ENCODE peak calls at places on chromosomes 5 and 9, in eight cellular contexts. Y is cardiac muscle cell, I is Peyer's patch, A is adrenal gland, X is K562, C is HCT116, P is ovary, K is osteoblast. V is an unnamed sample.

GRCh38 chr9:2838984-2839367 is 4.9 kb downstream of the PUM3 start:
- DNase-seq in Y (no peak), I (no peak), A (no peak), X (no peak), C (no peak), P (no peak), K (no peak), V (no peak)

GRCh38 chr5:109410389-109411174 is 808 bp upstream of the PJA2 start:
- DNase-seq in Y (peak), I (peak), A (peak), X (peak), C (peak), P (peak), K (peak), V (peak)

GRCh38 chr5:67241326-67241725 is 44.7 kb upstream of the CD180 start:
- DNase-seq in Y (no peak), I (no peak), A (no peak), X (no peak), C (no peak), P (no peak), K (no peak), V (no peak)

GRCh38 chr5:145484195-145484594 is 350.9 kb downstream of the PRELID2 start:
- DNase-seq in Y (peak), I (no peak), A (no peak), X (no peak), C (peak), P (no peak), K (no peak), V (no peak)

GRCh38 chr9:36976371-36977030 is 57.6 kb downstream of the PAX5 start:
- DNase-seq in Y (no peak), I (no peak), A (no peak), X (no peak), C (no peak), P (no peak), K (peak), V (no peak)

GRCh38 chr5:45521067-45521466 is 175.1 kb downstream of the HCN1 start:
- DNase-seq in Y (peak), I (peak), A (peak), X (peak), C (peak), P (no peak), K (no peak), V (no peak)

GRCh38 chr5:116573279-116573616 is 1.4 kb downstream of the SEMA6A start:
- DNase-seq in Y (no peak), I (peak), A (peak), X (no peak), C (no peak), P (peak), K (peak), V (peak)

GRCh38 chr5:36740259-36740898 is 134.0 kb downstream of the SLC1A3 start:
- DNase-seq in Y (peak), I (no peak), A (no peak), X (peak), C (no peak), P (no peak), K (no peak), V (no peak)

GRCh38 chr9:68698943-68699509 is 6.0 kb upstream of the PIP5K1B start:
- DNase-seq in Y (no peak), I (no peak), A (no peak), X (peak), C (no peak), P (no peak), K (no peak), V (no peak)

GRCh38 chr5:169122951-169123350 is 178.0 kb downstream of the SLIT3 start:
- DNase-seq in Y (no peak), I (no peak), A (no peak), X (no peak), C (no peak), P (no peak), K (no peak), V (no peak)

GRCh38 chr5:115296130-115296997 is at the start of gene CCDC112:
- DNase-seq in Y (peak), I (peak), A (peak), X (peak), C (peak), P (peak), K (peak), V (peak)

GRCh38 chr5:25393321-25393720 is 748.5 kb upstream of the CDH10 start:
- DNase-seq in Y (no peak), I (no peak), A (no peak), X (no peak), C (no peak), P (no peak), K (no peak), V (no peak)

GRCh38 chr5:14879985-14880589 is 8.5 kb upstream of the ANKH start:
- DNase-seq in Y (peak), I (no peak), A (no peak), X (no peak), C (no peak), P (no peak), K (no peak), V (no peak)

GRCh38 chr5:90843443-90843842 is 284.8 kb downstream of the ADGRV1 start:
- DNase-seq in Y (no peak), I (no peak), A (no peak), X (no peak), C (no peak), P (no peak), K (no peak), V (no peak)

GRCh38 chr9:82606761-82607382 is 456.1 kb downstream of the RASEF start:
- DNase-seq in Y (peak), I (peak), A (peak), X (peak), C (peak), P (no peak), K (no peak), V (no peak)

GRCh38 chr9:71678999-71679398 is 89.3 kb downstream of the CEMIP2 start:
- DNase-seq in Y (no peak), I (no peak), A (no peak), X (no peak), C (no peak), P (no peak), K (no peak), V (no peak)

GRCh38 chr9:21873540-21874221 is 71.2 kb downstream of the MTAP start:
- DNase-seq in Y (peak), I (no peak), A (no peak), X (no peak), C (peak), P (no peak), K (no peak), V (no peak)

GRCh38 chr9:18385676-18386075 is 88.3 kb upstream of the ADAMTSL1 start:
- DNase-seq in Y (no peak), I (no peak), A (no peak), X (no peak), C (no peak), P (no peak), K (no peak), V (no peak)

GRCh38 chr5:144469106-144469505 is 298.4 kb downstream of the KCTD16 start:
- DNase-seq in Y (no peak), I (no peak), A (no peak), X (no peak), C (no peak), P (no peak), K (peak), V (no peak)

GRCh38 chr5:138983984-138984383 is 108.8 kb upstream of the LRRTM2 start:
- DNase-seq in Y (no peak), I (no peak), A (no peak), X (no peak), C (no peak), P (no peak), K (no peak), V (no peak)

GRCh38 chr9:14593406-14593805 is 99.8 kb downstream of the ZDHHC21 start:
- DNase-seq in Y (no peak), I (no peak), A (no peak), X (peak), C (no peak), P (no peak), K (peak), V (no peak)

GRCh38 chr9:136901516-136902258 is 15.4 kb downstream of the TRAF2 start:
- DNase-seq in Y (no peak), I (peak), A (no peak), X (no peak), C (peak), P (no peak), K (peak), V (no peak)

GRCh38 chr5:60577116-60577515 is 122.8 kb downstream of the DEPDC1B start:
- DNase-seq in Y (peak), I (no peak), A (no peak), X (no peak), C (no peak), P (no peak), K (peak), V (no peak)

GRCh38 chr9:995776-996175 is 19.3 kb downstream of the DMRT3 start:
- DNase-seq in Y (no peak), I (no peak), A (no peak), X (no peak), C (no peak), P (no peak), K (peak), V (no peak)

GRCh38 chr5:110853267-110853666 is 114.5 kb downstream of the SLC25A46 start:
- DNase-seq in Y (peak), I (no peak), A (no peak), X (no peak), C (no peak), P (no peak), K (no peak), V (no peak)

GRCh38 chr9:84393266-84393905 is 52.8 kb upstream of the SLC28A3 start:
- DNase-seq in Y (no peak), I (no peak), A (no peak), X (peak), C (no peak), P (no peak), K (no peak), V (no peak)

GRCh38 chr5:176877793-176878331 is 21.3 kb downstream of the HK3 start:
- DNase-seq in Y (no peak), I (no peak), A (no peak), X (no peak), C (no peak), P (no peak), K (peak), V (no peak)

GRCh38 chr5:537098-537497 is 12.8 kb upstream of the SLC9A3 start:
- DNase-seq in Y (no peak), I (no peak), A (no peak), X (no peak), C (no peak), P (peak), K (no peak), V (peak)

GRCh38 chr5:180494510-180495181 is 467 bp downstream of the CNOT6 start:
- DNase-seq in Y (peak), I (peak), A (peak), X (peak), C (no peak), P (peak), K (peak), V (peak)

GRCh38 chr9:130823435-130823834 is 11.6 kb upstream of the ABL1 start:
- DNase-seq in Y (peak), I (no peak), A (no peak), X (no peak), C (no peak), P (no peak), K (peak), V (no peak)

GRCh38 chr5:114822885-114823284 is 346.8 kb downstream of the TRIM36 start:
- DNase-seq in Y (no peak), I (no peak), A (no peak), X (no peak), C (no peak), P (no peak), K (no peak), V (no peak)

GRCh38 chr9:125472926-125473701 is 211.5 kb downstream of the GAPVD1 start:
- DNase-seq in Y (peak), I (no peak), A (peak), X (peak), C (no peak), P (peak), K (no peak), V (no peak)

GRCh38 chr5:179239256-179240135 is 105.8 kb downstream of the ADAMTS2 start:
- DNase-seq in Y (no peak), I (peak), A (no peak), X (no peak), C (no peak), P (no peak), K (peak), V (no peak)

GRCh38 chr5:92568522-92568921 is 1012.5 kb downstream of the NR2F1-AS1 start:
- DNase-seq in Y (no peak), I (no peak), A (no peak), X (no peak), C (no peak), P (no peak), K (no peak), V (no peak)
- TF ChIP-seq CTCF in Y (no peak), I (no peak), A (no peak), X (no peak), C (no peak), P (no peak), K (no peak), V (no peak)

DNA sequence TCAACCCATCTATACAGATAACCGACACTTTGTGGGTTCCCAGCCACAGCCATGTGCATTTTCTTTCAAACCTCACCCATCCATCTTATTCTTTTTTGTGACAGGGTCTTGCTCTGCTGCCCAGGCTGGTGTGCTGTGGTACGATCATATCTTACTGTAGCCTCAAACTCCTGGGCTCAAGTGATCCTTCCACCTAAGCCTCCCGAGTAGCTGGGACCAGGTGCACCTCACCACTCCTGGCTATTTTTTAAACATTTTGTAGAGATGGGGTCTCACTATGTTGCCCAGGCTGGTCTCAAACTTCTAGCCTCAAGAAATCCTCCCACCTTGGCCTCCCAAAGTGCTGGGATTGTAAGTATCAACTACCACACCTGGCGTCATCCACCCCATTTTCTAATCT is 7.4 kb upstream of the TMEM38B start:
- DNase-seq in Y (no peak), I (no peak), A (no peak), X (no peak), C (no peak), P (no peak), K (no peak), V (no peak)
- H3K27ac ChIP-seq in Y (no peak), I (no peak), A (no peak), X (no peak), C (no peak), P (no peak), K (no peak), V (no peak)

DNA sequence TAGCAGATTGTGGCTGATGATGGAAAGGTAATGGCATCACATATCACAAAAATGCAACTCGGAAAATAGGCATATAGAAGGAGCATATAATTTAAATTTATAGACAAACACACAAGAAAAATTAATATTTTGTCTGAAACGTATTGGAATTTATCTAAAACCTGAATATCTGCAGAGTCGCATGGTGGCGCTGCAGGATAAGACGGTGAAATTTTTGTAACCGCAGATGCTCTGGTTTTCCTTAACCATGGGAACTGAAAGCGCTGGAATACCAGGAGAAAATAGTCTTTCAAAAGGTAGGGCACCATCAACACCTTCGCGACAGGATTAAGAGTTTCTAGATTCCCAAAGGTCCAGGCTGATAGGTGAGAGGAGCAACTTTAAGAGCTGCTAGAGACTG is 11.0 kb downstream of the PCDHB14 start:
- DNase-seq in Y (peak), I (no peak), A (no peak), X (peak), C (no peak), P (no peak), K (no peak), V (no peak)
- TF ChIP-seq CTCF in Y (peak), I (no peak), A (no peak), X (peak), C (no peak), P (peak), K (peak), V (no peak)

GRCh38 chr9:109894444-109894843 is 114.4 kb downstream of the PALM2AKAP2 start:
- DNase-seq in Y (no peak), I (no peak), A (no peak), X (no peak), C (no peak), P (no peak), K (no peak), V (no peak)
- H3K27ac ChIP-seq in Y (no peak), I (no peak), A (no peak), X (no peak), C (no peak), P (no peak), K (peak), V (no peak)

DNA sequence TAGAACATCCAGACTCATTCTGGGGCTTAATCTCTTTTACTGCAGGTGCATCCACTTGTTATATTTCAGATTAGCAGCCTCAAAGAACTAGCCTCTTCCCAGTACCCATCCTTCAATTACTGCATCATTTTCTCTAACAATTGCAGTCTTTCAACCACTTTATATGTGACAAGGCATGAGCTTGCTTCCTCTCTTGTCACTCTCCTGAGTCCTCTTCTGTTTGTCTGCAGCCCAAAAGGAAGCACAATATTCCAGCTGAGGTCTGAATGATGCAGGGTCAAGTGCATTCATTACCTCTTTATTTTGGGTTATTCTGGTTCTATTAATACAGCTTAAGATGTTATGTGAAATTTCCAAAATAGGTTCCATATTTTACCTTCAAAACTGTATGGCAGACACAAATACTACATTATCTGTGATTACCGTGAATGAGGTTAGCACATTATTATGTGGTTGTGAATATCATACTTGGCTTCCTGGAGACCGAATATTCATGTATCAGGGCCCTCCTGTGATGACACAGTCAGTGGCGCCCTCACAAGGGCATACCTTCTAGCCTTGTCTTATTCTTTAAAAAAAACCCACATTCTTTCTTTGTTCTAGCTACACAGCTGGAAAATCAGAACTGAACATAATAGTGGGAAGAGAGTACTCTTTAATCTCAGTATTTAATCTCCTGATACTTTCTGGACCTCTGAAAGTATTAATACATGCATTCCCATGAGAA is 323.8 kb downstream of the PDE4D start:
- DNase-seq in Y (no peak), I (no peak), A (no peak), X (no peak), C (no peak), P (no peak), K (peak), V (no peak)
- TF ChIP-seq CTCF in Y (no peak), I (no peak), A (no peak), X (no peak), C (no peak), P (no peak), K (no peak), V (no peak)

DNA sequence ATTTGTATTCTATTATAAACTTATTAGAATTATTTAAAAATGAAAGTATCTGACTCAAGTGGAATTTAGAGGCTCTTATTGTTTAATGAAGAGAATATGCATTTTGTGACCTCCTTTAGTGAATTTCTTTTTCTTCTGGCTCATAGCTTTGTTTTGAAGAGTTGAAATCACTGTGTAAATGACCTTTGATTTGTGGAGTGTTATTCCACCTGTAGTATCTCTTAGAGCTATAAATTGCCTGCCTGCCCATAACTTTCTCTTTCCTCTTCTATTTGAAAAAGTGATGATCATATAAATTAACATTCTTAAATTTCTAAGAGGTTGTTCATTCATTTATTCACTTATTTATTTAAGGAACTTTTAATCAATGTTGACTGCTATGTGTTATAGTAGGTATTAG is 16.1 kb downstream of the CSNK1G3 start:
- DNase-seq in Y (no peak), I (no peak), A (no peak), X (no peak), C (no peak), P (no peak), K (no peak), V (no peak)
- H3K27ac ChIP-seq in Y (no peak), I (no peak), A (no peak), X (no peak), C (no peak), P (no peak), K (no peak), V (no peak)

GRCh38 chr9:29691145-29691544 is 2117.9 kb upstream of the C9orf72 start:
- DNase-seq in Y (no peak), I (no peak), A (no peak), X (no peak), C (no peak), P (no peak), K (no peak), V (no peak)

GRCh38 chr9:29697011-29697410 is 2123.7 kb upstream of the C9orf72 start:
- DNase-seq in Y (no peak), I (no peak), A (no peak), X (no peak), C (no peak), P (no peak), K (peak), V (no peak)

GRCh38 chr9:29691758-29692407 is 2118.6 kb upstream of the C9orf72 start:
- DNase-seq in Y (peak), I (no peak), A (no peak), X (no peak), C (peak), P (no peak), K (no peak), V (no peak)
- TF ChIP-seq CTCF in Y (peak), I (no peak), A (no peak), X (no peak), C (peak), P (no peak), K (no peak), V (no peak)

GRCh38 chr9:122039213-122039612 is 53.9 kb downstream of the TTLL11 start:
- DNase-seq in Y (no peak), I (no peak), A (no peak), X (no peak), C (no peak), P (no peak), K (no peak), V (no peak)
- H3K27ac ChIP-seq in Y (no peak), I (no peak), A (peak), X (no peak), C (no peak), P (no peak), K (no peak), V (no peak)

DNA sequence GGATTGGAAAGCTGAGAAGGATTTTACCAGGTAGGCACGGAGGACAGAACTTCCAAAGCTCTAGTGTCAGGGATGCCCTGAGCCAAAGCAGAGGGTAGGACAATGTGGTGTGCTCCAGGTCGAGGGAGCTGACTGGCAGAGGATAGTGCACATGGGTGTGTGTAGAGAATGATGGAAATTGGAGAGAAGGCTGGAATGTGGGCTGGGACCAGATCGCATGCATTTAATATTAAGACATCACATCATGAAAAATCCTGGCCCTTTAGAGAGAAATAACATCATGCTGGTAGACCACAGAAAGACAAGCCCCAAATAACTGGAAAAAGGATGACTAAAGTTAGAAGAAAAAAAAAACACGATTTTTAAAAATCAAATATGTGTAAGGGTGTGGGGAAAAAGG is 67.1 kb upstream of the TGFBR1 start:
- DNase-seq in Y (no peak), I (no peak), A (no peak), X (no peak), C (no peak), P (no peak), K (no peak), V (no peak)
- TF ChIP-seq CTCF in Y (no peak), I (no peak), A (no peak), X (no peak), C (no peak), P (no peak), K (no peak), V (no peak)